ENCODE peak calls at places on chromosomes 6 and 20, in five cellular contexts. J, A, D, T and F are unnamed samples.

GRCh38 chr6:148530394-148530923 is 187.8 kb downstream of the SASH1 start:
- DNase-seq in A (no peak), J (peak), T (no peak), D (no peak), F (no peak)

GRCh38 chr6:153058909-153059308 is 56.4 kb upstream of the MTRF1L start:
- DNase-seq in D (no peak), J (no peak), T (no peak), A (no peak), F (no peak)

GRCh38 chr20:25247666-25248500 is at the start of gene PYGB:
- DNase-seq in D (peak), T (peak), A (peak), J (peak), F (no peak)

GRCh38 chr20:5463007-5463686 is 146.4 kb upstream of the PROKR2 start:
- DNase-seq in J (no peak), A (no peak), T (no peak), D (no peak), F (no peak)

GRCh38 chr20:11719153-11719552 is 198.5 kb upstream of the BTBD3 start:
- DNase-seq in T (no peak), J (no peak), D (no peak), A (no peak), F (no peak)

GRCh38 chr6:169921853-169922779 is 170.7 kb downstream of the ERMARD start:
- DNase-seq in T (no peak), J (no peak), A (no peak), D (no peak), F (no peak)

GRCh38 chr6:53587291-53587690 is 42.4 kb upstream of the GCLC start:
- DNase-seq in D (no peak), J (no peak), T (no peak), A (no peak), F (no peak)

GRCh38 chr20:46269372-46269771 is 38.9 kb downstream of the CDH22 start:
- DNase-seq in J (no peak), D (no peak), A (no peak), T (no peak), F (no peak)

GRCh38 chr6:25582101-25582500 is 69.9 kb upstream of the SCGN start:
- DNase-seq in D (no peak), J (no peak), A (no peak), T (no peak), F (no peak)

GRCh38 chr6:31770860-31771259 is 6.3 kb downstream of the VWA7 start:
- DNase-seq in A (no peak), D (no peak), T (no peak), J (no peak), F (no peak)

GRCh38 chr6:26240981-26241770 is 123.8 kb upstream of the BTN3A2 start:
- DNase-seq in J (no peak), A (no peak), T (no peak), D (no peak), F (no peak)

GRCh38 chr6:118810420-118811027 is 83.4 kb upstream of the ASF1A start:
- DNase-seq in J (no peak), D (no peak), A (peak), T (peak), F (no peak)

GRCh38 chr20:50762045-50762422 is 30.7 kb downstream of the PARD6B start:
- DNase-seq in T (no peak), A (peak), D (no peak), J (no peak), F (no peak)

GRCh38 chr20:25676164-25676809 is 20.4 kb downstream of the ZNF337 start:
- DNase-seq in A (no peak), T (no peak), D (no peak), J (peak), F (no peak)

GRCh38 chr6:111628117-111628866 is 22.6 kb upstream of the TRAF3IP2 start:
- DNase-seq in A (no peak), D (no peak), J (no peak), T (no peak), F (no peak)

GRCh38 chr6:34418367-34418766 is 7.5 kb downstream of the RPS10 start:
- DNase-seq in A (no peak), J (no peak), D (no peak), T (no peak), F (no peak)

GRCh38 chr6:30881987-30882763 is 2.1 kb upstream of the DDR1 start:
- DNase-seq in A (no peak), T (no peak), D (peak), J (no peak), F (no peak)

GRCh38 chr20:52943185-52943841 is 28.8 kb upstream of the TSHZ2 start:
- DNase-seq in T (no peak), D (no peak), A (no peak), J (no peak), F (no peak)

GRCh38 chr20:50216543-50217206 is 26.0 kb downstream of the CEBPB start:
- DNase-seq in J (no peak), D (no peak), T (no peak), A (no peak), F (no peak)

GRCh38 chr6:131136021-131136847 is 967 bp downstream of the AKAP7 start:
- DNase-seq in D (no peak), A (no peak), J (no peak), T (peak), F (no peak)
- TF ChIP-seq POLR2AphosphoS5 in D (no peak), A (no peak), J (no peak), T (no peak), F (no peak)

GRCh38 chr6:41758641-41759035 is 11.4 kb upstream of the PGC start:
- DNase-seq in T (no peak), A (no peak), J (no peak), D (no peak), F (no peak)

GRCh38 chr6:41757268-41757667 is 10.1 kb upstream of the PGC start:
- DNase-seq in T (no peak), D (no peak), A (no peak), J (no peak), F (no peak)

GRCh38 chr6:41756354-41756753 is 9.2 kb upstream of the PGC start:
- DNase-seq in J (no peak), T (no peak), D (no peak), A (no peak), F (no peak)

GRCh38 chr6:41757931-41758640 is 10.9 kb upstream of the PGC start:
- DNase-seq in J (no peak), A (no peak), D (no peak), T (no peak), F (no peak)

GRCh38 chr6:41755895-41756294 is 8.7 kb upstream of the PGC start:
- DNase-seq in T (no peak), D (no peak), A (no peak), J (no peak), F (no peak)
- H3K27ac ChIP-seq in T (no peak), D (no peak), A (no peak), J (no peak), F (no peak)

DNA sequence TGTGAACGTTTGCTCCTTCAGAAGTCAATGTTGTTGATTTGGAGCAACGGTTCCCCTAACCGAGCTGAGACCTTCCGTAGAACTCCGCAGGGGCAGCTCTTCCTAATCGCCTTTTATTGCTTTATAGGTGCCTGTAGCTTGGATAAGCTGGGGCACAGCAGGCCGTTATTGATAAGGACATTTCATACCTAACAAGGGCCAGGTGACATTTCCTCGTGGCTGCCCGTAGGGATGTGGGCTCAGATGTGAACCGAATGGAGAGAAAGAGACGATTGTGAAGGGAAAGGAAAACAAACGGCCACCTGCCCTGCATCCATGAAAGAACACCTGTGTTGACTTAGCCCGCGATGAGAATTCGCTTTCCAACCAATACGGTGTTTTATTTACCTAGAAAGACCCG is 53.3 kb upstream of the DACT2 start:
- DNase-seq in A (no peak), J (no peak), D (no peak), T (peak), F (no peak)
- TF ChIP-seq POLR2AphosphoS5 in A (no peak), J (no peak), D (no peak), T (no peak), F (no peak)

GRCh38 chr20:3606021-3606420 is 57.2 kb downstream of the GFRA4 start:
- DNase-seq in D (no peak), A (no peak), T (no peak), J (peak), F (no peak)

GRCh38 chr20:3603108-3603507 is 60.1 kb downstream of the GFRA4 start:
- DNase-seq in T (no peak), J (peak), D (no peak), A (no peak), F (no peak)
- H3K27ac ChIP-seq in T (no peak), J (no peak), D (no peak), A (no peak), F (no peak)

DNA sequence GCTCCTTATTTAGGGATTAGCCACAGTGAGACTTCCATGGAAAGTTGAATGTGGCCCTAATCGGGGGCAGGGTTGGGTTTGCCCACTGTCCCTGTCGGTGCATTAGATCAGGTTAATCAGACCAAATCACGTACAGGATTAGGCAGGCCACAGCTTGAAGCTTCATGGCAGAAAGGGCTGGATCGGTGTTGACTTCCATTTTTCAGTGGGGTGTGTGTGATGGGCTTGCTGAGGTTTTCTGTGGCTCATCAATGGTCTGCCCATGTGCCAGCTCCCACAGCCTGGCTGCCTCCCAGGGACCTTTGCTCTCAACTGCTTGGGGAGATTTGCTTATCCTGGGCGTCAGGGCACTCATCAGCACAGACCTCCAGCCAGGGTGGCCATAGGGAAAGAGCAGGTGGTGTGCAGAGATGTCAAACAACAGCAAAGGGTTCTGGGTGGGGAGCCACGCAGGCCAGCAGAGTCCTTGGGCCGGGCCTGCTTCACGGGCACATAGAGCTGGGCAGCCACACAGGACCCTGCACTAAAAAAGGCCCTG is 130.7 kb downstream of the TFAP2C start:
- DNase-seq in T (no peak), D (no peak), A (no peak), J (no peak), F (no peak)
- TF ChIP-seq POLR2AphosphoS5 in T (no peak), D (no peak), A (no peak), J (no peak), F (no peak)

DNA sequence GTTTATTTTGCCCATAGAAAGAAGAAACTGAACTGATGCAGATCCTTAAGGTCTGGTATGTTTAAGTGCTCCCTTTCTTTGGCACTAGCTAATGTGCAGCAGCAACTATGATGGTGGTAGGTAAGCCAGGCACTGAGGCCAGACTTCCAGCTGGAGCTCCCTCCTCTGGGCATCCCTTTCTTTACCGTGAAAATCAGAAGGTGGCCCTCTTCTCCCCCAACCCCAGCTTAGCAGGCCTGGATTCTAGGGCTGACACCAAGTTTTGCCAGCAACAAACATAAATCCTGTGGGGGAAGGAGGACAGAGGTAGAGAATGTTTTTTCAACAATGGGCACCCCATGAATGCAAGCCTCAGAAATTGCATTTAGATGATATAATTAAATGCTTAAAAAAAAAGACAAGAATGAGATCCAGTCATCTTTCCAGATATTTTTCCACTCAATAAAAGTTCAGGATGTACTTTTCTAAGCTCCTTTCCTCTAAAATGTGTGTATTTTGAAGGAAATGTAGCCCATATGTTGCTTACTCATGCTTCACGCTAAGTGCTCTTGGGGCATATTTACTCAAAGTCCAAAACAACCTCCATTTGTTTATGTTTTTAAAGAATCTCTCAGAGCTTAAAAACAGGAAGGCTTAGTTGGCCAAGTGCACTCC is 123.9 kb upstream of the NXT1 start:
- DNase-seq in T (no peak), D (no peak), J (peak), A (no peak), F (no peak)
- H3K27ac ChIP-seq in T (peak), D (no peak), J (no peak), A (no peak), F (no peak)

GRCh38 chr6:106519460-106520394 is 109.6 kb downstream of the RTN4IP1 start:
- DNase-seq in A (no peak), J (no peak), T (peak), D (peak), F (no peak)
- TF ChIP-seq POLR2AphosphoS5 in A (no peak), J (no peak), T (peak), D (no peak), F (peak)